ENCODE peak calls at places on chromosomes 11 and 22, in five cellular contexts. F is Panc1; G is psoas muscle; I is CD4-positive, CD25-positive, alpha-beta regulatory T cell; M is tibial nerve. Z is an unnamed sample.

GRCh38 chr11:67489203-67489859 is 6.5 kb downstream of the AIP start:
- DNase-seq in M (no peak), I (no peak), G (no peak), F (no peak), Z (no peak)

GRCh38 chr11:95301497-95301896 is 70.5 kb upstream of the SESN3 start:
- DNase-seq in I (no peak), M (no peak), F (no peak), G (no peak), Z (no peak)

GRCh38 chr11:77468527-77468926 is 5.4 kb downstream of the PAK1 start:
- DNase-seq in I (no peak), M (no peak), F (no peak), G (no peak), Z (no peak)

GRCh38 chr22:31753005-31753633 is 700 bp upstream of the DEPDC5 start:
- DNase-seq in I (no peak), M (peak; percentile 9), F (no peak), G (peak; percentile 67), Z (no peak)

GRCh38 chr11:9214765-9215164 is 50.4 kb downstream of the DENND5A start:
- DNase-seq in I (no peak), M (no peak), G (no peak), F (no peak), Z (no peak)

GRCh38 chr11:67238894-67239794 is 27.1 kb upstream of the GRK2 start:
- DNase-seq in I (no peak), M (no peak), F (no peak), G (no peak), Z (no peak)

GRCh38 chr22:25395468-25395867 is 169.0 kb upstream of the GRK3 start:
- DNase-seq in M (no peak), I (no peak), F (no peak), G (peak; percentile 35), Z (no peak)

GRCh38 chr11:84720706-84721402 is 906.3 kb downstream of the DLG2 start:
- DNase-seq in F (no peak), G (peak; percentile 67), I (no peak), M (peak; percentile 11), Z (no peak)

GRCh38 chr11:65298131-65298535 is 16.5 kb upstream of the CDC42EP2 start:
- DNase-seq in I (no peak), M (no peak), G (peak; percentile 92), F (no peak), Z (no peak)

GRCh38 chr22:32994046-32994827 is 63.9 kb downstream of the SYN3 start:
- DNase-seq in G (peak; percentile 66), M (no peak), I (no peak), F (no peak), Z (no peak)

GRCh38 chr11:118996926-118997626 is 862 bp upstream of the CENATAC start:
- DNase-seq in F (no peak), G (no peak), I (peak; percentile 31), M (no peak), Z (no peak)

GRCh38 chr11:33692013-33692504 is 8.6 kb downstream of the C11orf91 start:
- DNase-seq in I (no peak), M (peak; percentile 80), G (peak; percentile 76), F (peak; percentile 95), Z (no peak)

GRCh38 chr11:35016939-35017338 is 100.5 kb downstream of the PDHX start:
- DNase-seq in G (no peak), M (no peak), I (no peak), F (no peak), Z (no peak)

GRCh38 chr11:117230286-117230961 is 1.4 kb downstream of the PCSK7 start:
- DNase-seq in F (no peak), G (no peak), I (peak; percentile 75), M (no peak), Z (peak; percentile 12)

GRCh38 chr22:40633036-40633435 is 3.5 kb downstream of the MRTFA start:
- DNase-seq in I (no peak), M (no peak), F (no peak), G (no peak), Z (no peak)

GRCh38 chr11:128579790-128580504 is 7.4 kb downstream of the ETS1 start:
- DNase-seq in F (no peak), M (no peak), G (no peak), I (no peak), Z (no peak)

GRCh38 chr22:39728236-39728860 is 157.8 kb downstream of the CACNA1I start:
- DNase-seq in M (no peak), G (no peak), I (no peak), F (no peak), Z (no peak)

GRCh38 chr11:93248602-93249001 is 50.8 kb upstream of the SLC36A4 start:
- DNase-seq in I (no peak), G (no peak), F (no peak), M (no peak), Z (no peak)

GRCh38 chr22:27804016-27804415 is 2.5 kb upstream of the MN1 start:
- DNase-seq in I (no peak), M (no peak), G (no peak), F (no peak), Z (no peak)

GRCh38 chr22:46175631-46176030 is 25.3 kb downstream of the PPARA start:
- DNase-seq in M (no peak), G (no peak), F (no peak), I (no peak), Z (no peak)

GRCh38 chr22:50715250-50715649 is 22.8 kb upstream of the ACR start:
- DNase-seq in I (no peak), M (no peak), F (no peak), G (no peak), Z (no peak)

GRCh38 chr22:42770941-42771647 is 50.4 kb upstream of the A4GALT start:
- DNase-seq in M (no peak), I (no peak), F (no peak), G (no peak), Z (no peak)

GRCh38 chr22:38260760-38261477 is 11.9 kb downstream of the TMEM184B start:
- DNase-seq in G (no peak), I (no peak), M (no peak), F (no peak), Z (no peak)

GRCh38 chr11:12785901-12786300 is 111.7 kb downstream of the TEAD1 start:
- DNase-seq in F (no peak), I (no peak), G (no peak), M (no peak), Z (no peak)

GRCh38 chr22:47304191-47304831 is 541.9 kb downstream of the TBC1D22A start:
- DNase-seq in G (no peak), M (no peak), I (no peak), F (no peak), Z (no peak)
- H3K9me3 ChIP-seq in G (no peaks in the 10 kb centered on the region), M (no peaks in the 10 kb centered on the region), I (no peaks in the 10 kb centered on the region), F (no peaks in the 10 kb centered on the region), Z (no peaks in the 10 kb centered on the region)

GRCh38 chr22:48434868-48435250 is 1392.8 kb downstream of the BRD1 start:
- DNase-seq in M (no peak), F (no peak), I (no peak), G (no peak), Z (no peak)
- H3K9me3 ChIP-seq in M (no peaks in the 10 kb centered on the region), F (no peaks in the 10 kb centered on the region), I (no peaks in the 10 kb centered on the region), G (no peaks in the 10 kb centered on the region), Z (no peaks in the 10 kb centered on the region)

GRCh38 chr22:49230194-49230577 is 597.5 kb downstream of the BRD1 start:
- DNase-seq in G (no peak), I (no peak), F (no peak), M (no peak), Z (no peak)

GRCh38 chr22:49229483-49230193 is 598.0 kb downstream of the BRD1 start:
- DNase-seq in M (no peak), F (no peak), G (no peak), I (no peak), Z (no peak)

GRCh38 chr22:49233507-49234100 is 594.1 kb downstream of the BRD1 start:
- DNase-seq in F (no peak), I (no peak), G (no peak), M (no peak), Z (no peak)

GRCh38 chr22:49234459-49234858 is 593.2 kb downstream of the BRD1 start:
- DNase-seq in I (no peak), G (no peak), M (no peak), F (no peak), Z (no peak)

DNA sequence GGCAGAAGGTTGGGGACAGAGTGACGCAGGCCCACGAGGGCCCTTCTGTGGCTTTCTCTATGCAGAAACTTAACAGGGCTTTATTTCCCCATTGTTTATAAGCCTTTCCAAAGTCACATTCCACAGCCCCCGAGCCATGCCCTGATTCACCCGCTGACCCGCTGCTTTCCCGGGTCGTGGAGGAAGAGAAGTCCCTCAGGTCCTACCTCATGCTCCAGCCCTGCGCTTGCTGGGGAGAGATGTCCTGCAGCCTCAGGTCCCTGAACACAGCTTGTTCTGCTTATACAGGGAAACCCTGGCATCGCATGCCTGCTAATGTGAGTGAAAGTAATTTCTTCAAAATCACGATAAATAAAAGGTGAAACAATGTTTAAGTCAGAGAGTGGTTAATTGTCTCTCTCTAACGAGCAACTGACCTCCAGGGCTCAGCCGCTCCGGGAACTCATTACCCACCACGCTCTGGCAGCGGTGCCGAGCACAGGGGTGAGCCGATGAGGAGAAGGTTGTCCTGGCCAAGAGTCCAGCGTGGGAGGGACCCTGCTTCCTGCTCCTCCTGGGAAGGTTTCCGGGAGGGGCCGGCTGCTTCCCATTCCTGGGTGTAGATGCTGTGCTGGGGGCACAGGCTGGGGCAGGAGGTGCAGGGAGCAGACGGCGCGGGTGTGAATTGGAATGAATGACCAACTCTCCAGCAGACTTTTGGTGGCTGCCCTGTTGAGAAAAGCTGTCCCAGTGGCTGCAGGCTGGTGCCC is 595.2 kb downstream of the BRD1 start:
- DNase-seq in G (no peak), F (no peak), I (no peak), M (no peak), Z (no peak)
- H3K9me3 ChIP-seq in G (no peaks in the 10 kb centered on the region), F (no peaks in the 10 kb centered on the region), I (no peaks in the 10 kb centered on the region), M (no peaks in the 10 kb centered on the region), Z (no peaks in the 10 kb centered on the region)

GRCh38 chr22:19991395-19991644 is 25.3 kb downstream of the ARVCF start:
- DNase-seq in F (no peak), G (peak; percentile 29), M (no peak), I (no peak), Z (no peak)

GRCh38 chr22:19990609-19991394 is 25.8 kb downstream of the ARVCF start:
- DNase-seq in I (no peak), F (no peak), G (peak; percentile 46), M (no peak), Z (no peak)

GRCh38 chr22:19992921-19993355 is 23.7 kb downstream of the ARVCF start:
- DNase-seq in F (no peak), G (peak; percentile 23), M (no peak), I (no peak), Z (no peak)

GRCh38 chr22:19992481-19992911 is 24.1 kb downstream of the ARVCF start:
- DNase-seq in F (no peak), I (no peak), G (no peak), M (no peak), Z (no peak)

DNA sequence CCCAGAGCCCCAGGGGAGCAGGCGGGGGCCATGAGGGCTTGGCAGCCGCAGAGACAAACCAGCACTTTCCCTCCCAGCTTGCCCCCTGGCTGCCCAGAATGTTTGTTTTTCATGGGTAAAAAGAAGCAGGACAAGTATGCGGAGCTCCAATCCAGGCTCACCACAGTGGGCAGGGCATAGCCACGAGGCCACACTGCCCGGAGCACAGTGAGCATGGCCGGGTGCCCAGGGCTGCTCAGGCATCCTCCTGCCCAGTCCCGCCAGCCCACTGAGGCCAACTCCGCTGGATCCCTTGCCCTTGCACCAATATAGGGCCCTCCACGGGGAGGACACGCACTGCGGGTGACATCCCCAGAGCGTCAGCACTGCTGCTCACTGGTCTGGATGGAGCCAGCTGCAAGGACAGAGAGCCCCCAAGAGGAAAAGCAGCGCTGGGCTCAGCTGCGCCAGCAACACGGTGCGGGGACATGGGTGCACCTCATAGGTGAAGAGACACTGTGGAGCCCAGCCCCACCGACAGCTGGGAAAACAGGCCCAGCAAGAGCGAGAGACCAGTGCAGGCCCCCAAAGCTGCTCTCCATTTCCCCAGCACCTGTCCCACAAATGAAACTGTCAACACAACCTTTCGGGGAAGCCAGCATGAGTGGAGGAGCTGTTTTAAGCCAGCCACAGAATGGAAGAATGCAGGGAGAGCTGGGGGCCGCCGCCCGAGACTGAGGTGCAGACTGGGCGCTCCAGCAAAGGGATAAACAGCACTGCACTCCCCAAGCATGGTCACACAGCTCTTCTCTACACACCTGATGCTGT is 24.8 kb downstream of the ARVCF start:
- DNase-seq in I (no peak), G (peak; percentile 57), M (no peak), F (no peak), Z (no peak)
- H3K9me3 ChIP-seq in I (no peaks in the 10 kb centered on the region), G (no peaks in the 10 kb centered on the region), M (no peaks in the 10 kb centered on the region), F (no peaks in the 10 kb centered on the region), Z (no peaks in the 10 kb centered on the region)

Z was measured in CD4-positive, alpha-beta T cell.